ENCODE peak calls at places on chromosomes 12 and 14, in eight cellular contexts. E, W, J, N, Q, R, Z and B are unnamed samples. For H3K4me1, the result is how much of the 10 kb centered on the place peaks cover.

GRCh38 chr12:43737646-43738045 is 20.9 kb downstream of the PUS7L start:
- DNase-seq in R (no peak), N (no peak), W (no peak), J (no peak), E (no peak), Q (no peak), Z (no peak), B (no peak)

GRCh38 chr14:77316872-77317271 is 3.8 kb downstream of the POMT2 start:
- DNase-seq in W (no peak), E (no peak), J (no peak), Z (no peak), Q (peak), R (no peak), N (peak), B (no peak)

GRCh38 chr14:94602722-94603121 is 9.5 kb upstream of the SERPINA3 start:
- DNase-seq in E (no peak), R (no peak), W (no peak), J (no peak), N (peak), Q (no peak), Z (no peak), B (no peak)

GRCh38 chr12:109932878-109933503 is 32.9 kb downstream of the TCHP start:
- DNase-seq in Z (no peak), E (no peak), Q (no peak), W (no peak), J (peak), N (peak), R (no peak), B (no peak)

GRCh38 chr12:102120886-102121285 is 903 bp downstream of the PARPBP start:
- DNase-seq in Z (no peak), R (peak), E (no peak), J (no peak), N (no peak), W (no peak), Q (peak), B (peak)

GRCh38 chr12:122508163-122508562 is 7.4 kb upstream of the ZCCHC8 start:
- DNase-seq in R (no peak), J (no peak), W (no peak), N (no peak), Q (no peak), E (no peak), Z (no peak), B (no peak)

GRCh38 chr12:28583771-28584261 is 393.6 kb downstream of the CCDC91 start:
- DNase-seq in W (no peak), Z (no peak), E (no peak), R (no peak), Q (no peak), J (no peak), N (no peak), B (no peak)

GRCh38 chr12:3328081-3328480 is 162.9 kb upstream of the PRMT8 start:
- DNase-seq in Q (no peak), Z (no peak), J (no peak), R (no peak), E (no peak), N (no peak), W (no peak), B (no peak)

GRCh38 chr14:64549805-64550538 is at the start of gene PPP1R36:
- DNase-seq in Z (peak), R (peak), W (no peak), E (peak), J (peak), N (peak), Q (peak), B (peak)

GRCh38 chr14:74286736-74287135 is 16.0 kb downstream of the ABCD4 start:
- DNase-seq in W (no peak), N (no peak), Z (no peak), E (no peak), Q (no peak), R (no peak), J (no peak), B (no peak)

GRCh38 chr14:20632448-20632830 is 9.1 kb downstream of the OR6S1 start:
- DNase-seq in Z (no peak), E (no peak), Q (peak), R (no peak), W (no peak), N (no peak), J (no peak), B (no peak)

GRCh38 chr14:69005432-69006148 is 26.5 kb upstream of the ACTN1 start:
- DNase-seq in Q (peak), E (no peak), N (peak), R (peak), W (peak), Z (no peak), J (peak), B (no peak)

GRCh38 chr14:105861985-105862465 is 335.6 kb downstream of the TMEM121 start:
- DNase-seq in J (peak), W (no peak), N (peak), R (no peak), Z (no peak), Q (peak), E (no peak), B (peak)

GRCh38 chr12:113196996-113197395 is 11.5 kb downstream of the RITA1 start:
- DNase-seq in J (peak), R (peak), Q (peak), Z (peak), W (no peak), E (peak), N (peak), B (peak)

GRCh38 chr12:52285172-52285745 is 6.1 kb downstream of the KRT81 start:
- DNase-seq in N (no peak), Q (peak), J (no peak), R (no peak), E (no peak), Z (no peak), W (no peak), B (no peak)

GRCh38 chr12:46475972-46476645 is 103.5 kb upstream of the SLC38A2 start:
- DNase-seq in E (no peak), J (no peak), Z (no peak), N (no peak), Q (no peak), R (no peak), W (no peak), B (no peak)

GRCh38 chr14:50835280-50835679 is 4.3 kb upstream of the NIN start:
- DNase-seq in N (no peak), R (no peak), W (no peak), J (no peak), E (peak), Z (no peak), Q (no peak), B (no peak)

GRCh38 chr12:6934110-6934509 is 6.4 kb downstream of the ATN1 start:
- DNase-seq in E (no peak), Q (no peak), W (no peak), J (peak), N (no peak), R (no peak), Z (no peak), B (no peak)

GRCh38 chr14:104678346-104678745 is 11.1 kb upstream of the INF2 start:
- DNase-seq in W (no peak), R (peak), J (peak), E (no peak), N (peak), Q (peak), Z (peak), B (no peak)

GRCh38 chr14:53954551-53955233 is 1.9 kb downstream of the BMP4 start:
- DNase-seq in W (no peak), J (peak), Q (peak), E (no peak), N (peak), Z (peak), R (peak), B (peak)

GRCh38 chr12:3218150-3218845 is 141.1 kb downstream of the TSPAN9 start:
- DNase-seq in J (peak), N (peak), R (no peak), W (no peak), Z (peak), E (no peak), Q (no peak), B (no peak)

GRCh38 chr12:68743416-68743815 is 2.6 kb upstream of the SLC35E3 start:
- DNase-seq in E (no peak), N (no peak), J (no peak), W (no peak), Z (no peak), R (no peak), Q (no peak), B (peak)

GRCh38 chr14:50954811-50955372 is 10.6 kb upstream of the PYGL start:
- DNase-seq in Z (peak), W (no peak), E (no peak), Q (no peak), N (no peak), J (no peak), R (peak), B (peak)

GRCh38 chr12:73892181-73892580 is 645.5 kb upstream of the ATXN7L3B start:
- DNase-seq in Z (no peak), R (no peak), E (no peak), N (no peak), Q (no peak), J (no peak), W (no peak), B (no peak)

GRCh38 chr12:130787445-130788410 is 51.3 kb downstream of the STX2 start:
- DNase-seq in E (no peak), J (no peak), N (no peak), R (peak), Z (peak), W (peak), Q (peak), B (no peak)

GRCh38 chr12:117189725-117190209 is 503 bp downstream of the FBXO21 start:
- DNase-seq in N (peak), W (peak), Z (peak), J (no peak), Q (peak), R (peak), E (no peak), B (no peak)

GRCh38 chr12:117587646-117588287 is 226.3 kb upstream of the NOS1 start:
- DNase-seq in Z (peak), N (no peak), W (peak), R (peak), J (peak), E (peak), Q (peak), B (peak)

GRCh38 chr12:77325505-77325904 is 260.1 kb upstream of the E2F7 start:
- DNase-seq in W (no peak), J (no peak), Q (peak), R (peak), Z (peak), E (no peak), N (no peak), B (no peak)

GRCh38 chr12:28710882-28711281 is 438.2 kb upstream of the FAR2 start:
- DNase-seq in N (no peak), E (no peak), Q (no peak), W (no peak), R (no peak), Z (no peak), J (no peak), B (no peak)

GRCh38 chr14:85528080-85528881 is 1.7 kb upstream of the FLRT2 start:
- DNase-seq in Z (peak), N (peak), J (no peak), W (peak), Q (peak), E (no peak), R (peak), B (no peak)

GRCh38 chr14:63302135-63302534 is 16.6 kb downstream of the GPHB5 start:
- DNase-seq in J (no peak), E (no peak), N (no peak), W (no peak), Q (peak), R (no peak), Z (no peak), B (no peak)

GRCh38 chr14:101065696-101066694 is 162.5 kb upstream of the RTL1 start:
- DNase-seq in J (no peak), N (peak), W (no peak), E (no peak), R (no peak), Q (peak), Z (no peak), B (no peak)

GRCh38 chr14:95229749-95230148 is 72.4 kb upstream of the DICER1 start:
- DNase-seq in J (no peak), E (no peak), Q (no peak), W (no peak), N (no peak), R (no peak), Z (no peak), B (no peak)

GRCh38 chr12:69569236-69569635 is 16.0 kb upstream of the CCT2 start:
- DNase-seq in Z (no peak), J (no peak), W (no peak), Q (no peak), E (no peak), R (no peak), N (no peak), B (no peak)

GRCh38 chr12:18323159-18323558 is 61.8 kb downstream of the PIK3C2G start:
- DNase-seq in R (no peak), N (no peak), W (no peak), Q (no peak), E (no peak), J (no peak), Z (no peak), B (no peak)

GRCh38 chr12:66237505-66238175 is 48.6 kb downstream of the IRAK3 start:
- DNase-seq in J (no peak), W (no peak), Z (no peak), Q (no peak), R (no peak), N (no peak), E (no peak), B (no peak)

GRCh38 chr14:96146131-96146771 is 58.4 kb upstream of the BDKRB2 start:
- DNase-seq in Q (no peak), W (no peak), N (peak), R (no peak), Z (no peak), E (no peak), J (no peak), B (no peak)

DNA sequence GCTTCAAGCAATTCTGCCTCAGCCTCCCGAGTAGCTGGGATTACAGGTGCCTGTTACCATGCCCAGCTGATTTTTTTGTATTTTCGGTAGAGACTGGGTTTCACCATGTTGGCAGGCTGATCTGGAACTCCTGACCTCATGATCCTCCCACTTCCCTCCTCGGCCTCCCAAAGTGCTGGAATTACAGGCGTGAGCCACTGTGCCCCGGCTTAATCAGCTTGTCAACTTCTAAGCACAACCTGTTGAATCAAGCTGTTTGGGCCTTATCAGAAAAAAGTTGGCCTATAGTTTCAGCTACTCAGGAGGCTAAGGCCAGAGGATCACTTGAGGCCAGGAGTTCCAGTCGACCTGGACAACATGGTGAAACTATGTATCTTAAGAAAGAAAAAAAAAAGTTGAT is 7.9 kb downstream of the MARK3 start:
- DNase-seq in R (no peak), Z (no peak), J (no peak), E (no peak), W (no peak), Q (no peak), N (no peak), B (no peak)
- H3K4me1 ChIP-seq in R (under half), Z (under half), J (half or more), E (half or more), W (under half), Q (under half), N (under half), B (half or more)

DNA sequence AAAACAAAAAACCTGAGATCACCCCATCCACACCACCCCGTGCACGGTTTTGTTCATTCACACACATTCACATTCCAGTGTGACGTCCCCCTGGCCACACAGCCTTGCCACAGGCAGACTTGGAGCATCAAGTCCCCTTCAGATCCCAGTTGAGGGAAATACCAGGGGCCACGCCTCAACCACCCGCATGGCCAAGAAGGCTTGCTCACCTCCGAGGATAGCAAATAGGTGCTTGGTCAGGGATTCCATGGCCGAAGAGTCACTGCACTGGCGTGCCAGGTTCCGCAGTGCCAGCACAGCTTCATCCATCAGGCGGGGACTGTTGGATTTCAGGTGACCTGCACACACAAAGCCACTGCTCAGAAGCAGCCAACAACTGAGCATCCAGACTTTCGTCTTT is 19.0 kb downstream of the GCN1 start:
- DNase-seq in N (no peak), Z (no peak), R (no peak), W (no peak), J (no peak), E (no peak), Q (no peak), B (no peak)
- H3K4me1 ChIP-seq in N (under half), Z (under half), R (under half), W (under half), J (under half), E (under half), Q (under half), B (under half)

GRCh38 chr12:57522887-57523705 is 472 bp downstream of the MBD6 start:
- DNase-seq in Z (peak), N (peak), Q (peak), W (peak), E (no peak), J (peak), R (no peak), B (peak)

GRCh38 chr12:57519758-57520007 is 631 bp downstream of the DDIT3 start:
- DNase-seq in N (no peak), W (no peak), Z (no peak), J (no peak), E (no peak), R (peak), Q (peak), B (peak)

GRCh38 chr12:57520008-57520726 is at the start of gene DDIT3:
- DNase-seq in W (peak), J (peak), E (peak), Z (peak), Q (peak), R (peak), N (peak), B (peak)

GRCh38 chr12:57522019-57522886 is at the start of gene MBD6:
- DNase-seq in W (peak), E (peak), Q (peak), R (peak), N (peak), Z (peak), J (peak), B (peak)

GRCh38 chr12:57521475-57522018 is 1.1 kb upstream of the MBD6 start:
- DNase-seq in J (peak), W (peak), N (peak), Q (peak), Z (peak), R (peak), E (no peak), B (no peak)
- H3K4me1 ChIP-seq in J (half or more), W (under half), N (under half), Q (under half), Z (under half), R (under half), E (half or more), B (half or more)

GRCh38 chr12:120853188-120853587 is 51.0 kb downstream of the SPPL3 start:
- DNase-seq in E (no peak), J (no peak), Q (no peak), W (no peak), R (no peak), Z (no peak), N (no peak), B (no peak)

GRCh38 chr12:120858306-120859088 is 45.7 kb downstream of the SPPL3 start:
- DNase-seq in Z (no peak), Q (no peak), J (no peak), R (no peak), N (no peak), E (no peak), W (no peak), B (no peak)

GRCh38 chr12:120855823-120856589 is 48.2 kb downstream of the SPPL3 start:
- DNase-seq in Z (no peak), R (no peak), E (no peak), W (no peak), N (no peak), Q (no peak), J (no peak), B (no peak)

GRCh38 chr12:120854804-120855203 is 49.4 kb downstream of the SPPL3 start:
- DNase-seq in W (no peak), J (no peak), N (no peak), E (no peak), R (no peak), Q (no peak), Z (no peak), B (no peak)

GRCh38 chr12:120856980-120857379 is 47.2 kb downstream of the SPPL3 start:
- DNase-seq in E (no peak), Q (no peak), W (no peak), R (no peak), J (no peak), Z (no peak), N (no peak), B (peak)
- H3K4me1 ChIP-seq in E (under half), Q (under half), W (under half), R (under half), J (half or more), Z (under half), N (under half), B (under half)

GRCh38 chr12:96208801-96209534 is 14.8 kb downstream of the ELK3 start:
- DNase-seq in J (no peak), Z (no peak), N (no peak), Q (no peak), E (no peak), R (no peak), W (no peak), B (no peak)

GRCh38 chr12:96204381-96204780 is 10.2 kb downstream of the ELK3 start:
- DNase-seq in W (no peak), J (no peak), E (no peak), R (no peak), Z (no peak), Q (no peak), N (no peak), B (no peak)

GRCh38 chr12:96205909-96206308 is 11.7 kb downstream of the ELK3 start:
- DNase-seq in N (no peak), Z (no peak), Q (no peak), E (peak), R (no peak), J (no peak), W (no peak), B (peak)

GRCh38 chr12:96208346-96208745 is 14.2 kb downstream of the ELK3 start:
- DNase-seq in R (no peak), N (no peak), W (no peak), E (no peak), Z (no peak), J (no peak), Q (no peak), B (no peak)

GRCh38 chr12:96206957-96207356 is 12.8 kb downstream of the ELK3 start:
- DNase-seq in E (no peak), W (no peak), Q (no peak), N (no peak), J (no peak), Z (no peak), R (no peak), B (no peak)
- H3K4me1 ChIP-seq in E (half or more), W (under half), Q (under half), N (under half), J (half or more), Z (under half), R (under half), B (half or more)

DNA sequence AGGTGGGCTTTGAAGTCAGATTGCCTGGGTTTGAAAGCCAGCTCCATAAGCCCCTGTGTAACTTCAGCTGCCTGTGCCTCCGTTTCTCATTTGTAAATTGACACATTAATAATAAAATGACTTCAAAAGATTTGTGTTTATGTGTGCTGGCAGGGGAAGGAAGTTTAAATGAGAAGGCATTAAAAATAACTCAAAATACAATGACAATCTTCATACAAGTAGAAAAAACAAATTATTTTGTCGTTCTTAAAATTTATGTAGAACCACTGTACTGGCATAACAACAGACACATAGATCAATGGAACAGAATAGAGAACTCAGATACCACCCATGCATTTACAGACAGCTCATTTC is 83.0 kb downstream of the PPM1A start:
- DNase-seq in J (no peak), E (no peak), Z (no peak), Q (no peak), W (no peak), N (no peak), R (no peak), B (no peak)
- H3K4me1 ChIP-seq in J (under half), E (under half), Z (under half), Q (under half), W (under half), N (under half), R (under half), B (under half)